ENCODE peak calls at places on chromosome 13, in five cellular contexts. O is thoracic aorta, C is nephron progenitor cell, P is tibial artery, D is PC-9. U is an unnamed sample.

GRCh38 chr13:42214445-42214844 is 57.5 kb upstream of the AKAP11 start:
- DNase-seq in P (no peak), O (no peak), C (no peak), D (peak), U (no peak)

GRCh38 chr13:28100149-28101121 is at the start of gene FLT3:
- DNase-seq in O (no peak), C (peak), D (peak), P (no peak), U (peak)

GRCh38 chr13:50290186-50290585 is 274.9 kb downstream of the KCNRG start:
- DNase-seq in P (no peak), O (no peak), D (no peak), C (no peak), U (no peak)

GRCh38 chr13:109036091-109036490 is 406.7 kb downstream of the MYO16 start:
- DNase-seq in D (no peak), C (no peak), O (no peak), P (no peak), U (no peak)

GRCh38 chr13:84096221-84096620 is 213.9 kb upstream of the SLITRK1 start:
- DNase-seq in D (no peak), O (no peak), C (no peak), P (no peak), U (no peak)

GRCh38 chr13:80151016-80151415 is 189.9 kb downstream of the SPRY2 start:
- DNase-seq in O (no peak), P (no peak), C (no peak), D (no peak), U (no peak)

GRCh38 chr13:23558675-23559536 is 11.3 kb upstream of the TNFRSF19 start:
- DNase-seq in D (peak), P (peak), O (no peak), C (no peak), U (no peak)

GRCh38 chr13:74461011-74461410 is 326.8 kb upstream of the KLF12 start:
- DNase-seq in C (no peak), O (no peak), P (no peak), D (no peak), U (no peak)

GRCh38 chr13:74979703-74980102 is 502.3 kb downstream of the TBC1D4 start:
- DNase-seq in C (no peak), D (no peak), P (no peak), O (no peak), U (no peak)

GRCh38 chr13:80360298-80360827 is 19.4 kb upstream of the SPRY2 start:
- DNase-seq in O (no peak), P (no peak), D (no peak), C (no peak), U (no peak)

GRCh38 chr13:83780201-83780600 is 102.1 kb downstream of the SLITRK1 start:
- DNase-seq in O (no peak), D (no peak), P (no peak), C (peak), U (peak)

GRCh38 chr13:31982540-31982939 is 49.0 kb upstream of the FRY start:
- DNase-seq in O (peak), D (peak), C (no peak), P (peak), U (no peak)

GRCh38 chr13:32001392-32001768 is 30.2 kb upstream of the FRY start:
- DNase-seq in O (no peak), D (no peak), C (no peak), P (no peak), U (peak)

GRCh38 chr13:95880346-95880745 is 172.9 kb downstream of the UGGT2 start:
- DNase-seq in D (no peak), C (no peak), P (no peak), O (no peak), U (no peak)

GRCh38 chr13:108437496-108437895 is 168.0 kb downstream of the TNFSF13B start:
- DNase-seq in D (no peak), O (no peak), C (no peak), P (no peak), U (no peak)

GRCh38 chr13:70390968-70391367 is 282.7 kb upstream of the KLHL1 start:
- DNase-seq in O (no peak), C (no peak), P (no peak), D (no peak), U (no peak)

GRCh38 chr13:51234676-51235075 is 12.5 kb downstream of the FAM124A start:
- DNase-seq in C (no peak), P (no peak), O (no peak), D (no peak), U (no peak)

GRCh38 chr13:30576528-30576927 is 41.2 kb upstream of the USPL1 start:
- DNase-seq in O (no peak), C (no peak), P (no peak), D (peak), U (no peak)

GRCh38 chr13:109974354-109974753 is 188.0 kb upstream of the IRS2 start:
- DNase-seq in P (no peak), D (no peak), C (no peak), O (no peak), U (no peak)

GRCh38 chr13:110062777-110063442 is 244.0 kb downstream of the COL4A1 start:
- DNase-seq in O (no peak), P (no peak), C (no peak), D (no peak), U (no peak)

GRCh38 chr13:66139250-66139649 is 1090.9 kb downstream of the PCDH9 start:
- DNase-seq in P (no peak), O (no peak), D (no peak), C (no peak), U (no peak)

GRCh38 chr13:106088094-106088493 is 447.4 kb downstream of the EFNB2 start:
- DNase-seq in O (no peak), C (no peak), D (no peak), P (no peak), U (no peak)

GRCh38 chr13:53605306-53605705 is 576.7 kb downstream of the OLFM4 start:
- DNase-seq in O (no peak), P (no peak), C (no peak), D (no peak), U (no peak)

DNA sequence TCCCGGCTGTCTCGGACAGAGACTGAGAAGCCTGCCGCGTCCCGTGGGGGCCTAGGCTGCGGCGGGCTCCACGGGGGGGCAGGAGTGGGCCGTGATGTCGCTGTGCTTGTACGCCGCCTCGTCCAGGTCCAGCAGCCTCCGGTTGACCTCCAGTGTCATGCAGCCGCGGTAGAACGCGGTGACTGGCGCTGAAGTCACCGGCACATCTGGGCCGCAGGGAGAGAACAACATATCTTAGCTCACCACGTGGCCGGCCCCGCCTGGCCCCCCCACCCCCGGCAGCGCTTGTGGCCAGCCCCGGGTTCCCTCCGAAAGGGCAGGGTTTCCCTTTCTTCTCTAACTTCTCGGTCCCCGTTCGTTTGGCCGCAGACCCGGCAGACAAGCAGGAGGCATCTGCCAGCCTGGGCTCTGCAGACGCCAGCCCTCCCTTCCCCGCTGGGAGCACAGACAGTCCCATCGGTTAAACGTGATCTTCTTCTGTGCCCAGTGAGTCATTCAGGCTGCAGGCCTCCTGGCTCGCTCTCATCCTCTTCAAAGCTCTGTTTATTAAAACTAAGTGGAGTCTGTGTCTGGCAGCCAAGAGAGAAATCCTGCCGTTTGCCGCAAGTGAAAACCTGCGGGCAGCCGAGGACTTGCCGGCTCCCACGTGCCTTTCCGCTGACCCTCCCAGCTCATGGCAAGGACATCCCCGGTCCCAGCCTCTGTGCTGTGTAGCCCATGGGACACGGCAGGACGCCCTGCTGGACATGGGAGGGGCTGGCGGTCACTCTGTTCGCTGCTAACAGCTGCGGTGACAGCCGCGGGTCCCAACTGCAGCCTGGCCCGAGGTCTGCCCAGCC is 42.8 kb downstream of the GAS6 start:
- DNase-seq in O (no peak), D (peak), P (peak), C (peak), U (no peak)
- TF ChIP-seq CTCF in O (no peak), D (no peak), P (peak), C (no peak), U (no peak)

DNA sequence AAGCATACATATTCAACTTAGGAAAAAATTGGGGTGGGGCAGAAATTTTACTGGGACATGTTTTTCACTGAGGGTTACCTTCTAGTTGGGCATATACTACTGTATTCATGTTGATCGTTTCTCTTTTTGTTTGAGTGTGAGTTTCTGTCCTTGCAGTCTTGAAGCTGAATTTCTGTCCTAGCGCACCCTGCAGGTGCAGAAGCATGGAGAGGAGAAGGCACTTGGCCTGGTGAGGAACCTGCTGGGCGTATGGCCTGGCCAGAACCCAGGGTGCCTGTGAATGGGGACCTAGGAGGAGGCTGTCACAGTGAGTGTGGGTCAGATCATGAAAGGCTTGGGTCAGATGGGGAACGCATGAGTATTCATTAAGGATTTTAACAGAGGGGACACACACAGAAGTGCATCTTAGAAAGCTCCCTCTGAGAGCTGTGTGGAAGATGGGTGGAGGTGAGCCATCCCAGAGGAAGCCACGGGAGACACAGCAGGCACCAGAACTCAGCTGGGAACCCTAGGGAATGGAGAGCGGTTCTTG is 36.8 kb downstream of the SERP2 start:
- DNase-seq in C (no peak), D (no peak), O (no peak), P (no peak), U (no peak)
- TF ChIP-seq CTCF in C (no peak), D (no peak), O (no peak), P (no peak), U (no peak)

DNA sequence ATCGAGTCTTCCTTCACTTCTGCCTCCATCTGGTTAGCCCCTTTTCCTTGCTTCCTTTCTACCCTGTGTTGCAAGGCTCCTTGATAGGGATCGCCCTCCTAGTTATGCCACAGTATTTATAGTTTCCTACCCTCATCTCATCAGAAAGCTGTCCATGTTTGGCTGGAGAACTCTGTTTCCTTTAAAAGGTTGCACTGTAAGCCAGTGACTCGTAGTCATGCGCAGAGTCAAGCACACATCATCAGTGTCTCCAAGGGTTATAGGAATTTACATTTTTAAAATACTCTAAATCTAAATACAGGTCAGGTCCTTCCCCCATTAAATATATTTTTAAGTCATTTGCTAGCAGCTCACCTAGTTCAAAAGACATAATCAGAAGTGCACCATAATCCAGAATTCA is 81.2 kb downstream of the GPR12 start:
- DNase-seq in C (no peak), O (no peak), D (no peak), P (no peak), U (no peak)
- TF ChIP-seq CTCF in C (no peak), O (no peak), D (no peak), P (no peak), U (no peak)

DNA sequence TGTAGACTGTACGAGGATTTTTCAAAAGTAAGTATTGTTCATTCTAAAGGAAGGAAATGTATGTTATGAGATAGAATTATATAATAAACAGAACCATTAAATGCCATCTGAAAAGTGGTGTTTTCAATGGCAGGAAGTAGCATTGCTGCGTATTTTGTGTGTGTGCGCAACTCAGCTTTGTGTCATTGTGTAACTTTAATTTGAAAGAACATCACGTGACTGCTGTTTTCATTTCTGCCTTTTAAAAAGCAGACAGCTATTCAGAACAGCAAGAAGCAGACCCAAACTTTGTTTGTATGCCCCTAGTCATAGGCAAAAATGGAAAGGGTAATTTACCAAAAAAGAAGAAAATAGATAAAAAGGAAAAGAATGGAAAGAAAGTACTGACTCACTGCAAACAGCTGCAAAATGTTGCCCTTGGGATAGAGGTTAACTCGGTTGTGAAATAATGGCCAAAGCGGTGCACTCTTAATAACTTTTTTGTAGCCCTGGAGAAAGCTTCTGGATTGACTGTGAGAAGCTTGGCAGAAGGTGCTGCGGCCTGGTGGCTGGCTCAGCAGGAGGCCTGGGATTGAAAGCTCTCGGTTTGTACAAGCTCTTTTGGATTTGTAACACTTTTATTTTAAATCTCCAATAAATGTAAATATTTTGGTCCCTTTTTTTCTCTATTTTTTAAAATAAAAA is 97.3 kb downstream of the GGACT start:
- DNase-seq in C (no peak), P (peak), O (no peak), D (no peak), U (no peak)
- TF ChIP-seq CTCF in C (no peak), P (no peak), O (no peak), D (no peak), U (no peak)

DNA sequence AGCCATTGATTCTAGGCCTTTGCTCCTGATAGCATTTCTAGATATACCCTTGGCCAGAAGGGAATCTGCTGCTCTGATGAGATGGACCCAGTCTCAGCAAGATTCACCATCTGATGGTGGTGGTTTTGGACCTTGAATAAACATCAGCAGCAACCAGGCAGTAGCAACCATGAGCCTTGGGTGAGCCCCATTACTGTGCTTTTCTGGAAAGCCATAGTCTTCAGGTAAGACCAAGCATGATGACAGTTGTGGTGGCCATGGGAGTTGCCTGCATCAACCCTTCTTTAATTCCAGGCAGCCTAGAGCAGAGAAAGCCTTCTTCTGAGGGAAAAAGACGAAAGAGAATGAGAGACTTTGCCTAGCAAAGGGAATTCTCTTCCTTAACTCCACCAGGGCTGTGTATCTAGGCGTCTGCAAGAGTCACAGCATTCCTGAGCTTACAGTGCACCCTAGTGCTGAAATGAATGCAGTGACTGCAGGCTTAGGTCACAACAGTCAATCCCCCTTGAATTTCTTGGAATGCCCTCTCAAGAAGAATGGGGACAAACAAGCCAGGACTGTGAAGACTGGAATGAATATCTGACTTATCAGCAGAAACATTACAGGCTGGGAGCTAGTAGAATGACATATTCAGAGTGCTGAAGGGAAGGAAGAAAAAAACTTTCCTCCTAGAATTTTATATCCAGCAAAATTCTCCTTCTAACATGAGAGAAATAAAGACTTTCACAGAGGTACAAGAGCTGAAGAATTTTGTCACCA is 942.4 kb upstream of the PCDH20 start:
- DNase-seq in C (peak), P (no peak), O (no peak), D (peak), U (peak)
- TF ChIP-seq CTCF in C (peak), P (no peak), O (no peak), D (peak), U (peak)

DNA sequence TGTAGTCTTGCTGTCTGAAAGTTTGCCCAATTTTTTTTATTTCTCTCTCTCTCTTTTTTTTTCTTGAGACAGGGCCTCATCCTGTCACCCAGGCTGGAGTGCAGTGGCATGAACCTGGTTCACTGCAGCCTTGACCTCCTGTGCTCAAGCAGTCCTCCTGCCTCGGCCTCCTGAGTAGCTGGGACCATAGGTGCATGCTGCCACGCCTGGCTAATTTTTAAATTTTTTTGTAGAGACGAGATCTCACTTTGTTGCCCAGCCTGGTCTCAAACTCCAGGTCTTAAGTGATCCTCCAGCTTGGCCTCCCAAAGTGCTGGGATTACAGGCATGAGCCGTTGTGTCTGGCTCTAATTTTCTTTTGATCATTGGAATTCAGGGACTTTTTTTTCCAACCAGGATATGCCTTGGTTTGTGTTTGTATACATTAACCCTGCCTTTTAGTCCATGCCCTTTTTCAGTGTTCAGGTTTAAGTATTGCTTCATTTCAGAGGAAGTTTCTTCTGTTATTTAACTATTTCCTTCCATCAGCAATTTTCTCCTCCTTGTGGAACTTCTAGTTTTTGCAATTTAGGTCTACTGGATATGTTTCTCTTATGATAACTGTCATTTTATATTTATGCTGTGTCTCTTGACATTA is 201.4 kb downstream of the PCCA start:
- DNase-seq in D (no peak), C (no peak), P (no peak), O (no peak), U (no peak)
- TF ChIP-seq CTCF in D (no peak), C (no peak), P (no peak), O (no peak), U (no peak)

U was measured in neural progenitor cell.